ENCODE peak calls at places on chromosome 1, in six cellular contexts. U is H9, D is IMR-90, I is neuronal stem cell, C is trophoblast cell, Y is H1. N is an unnamed sample.
A peak's percentile ranks its signal among the peaks of the same experiment; 100 is the strongest.

GRCh38 chr1:27152829-27153548 is 1.9 kb downstream of the SLC9A1 start:
- DNase-seq in U (no peak), D (no peak), I (no peak), C (no peak), Y (no peak), N (peak; percentile 23)

GRCh38 chr1:64242895-64243756 is 39.7 kb downstream of the UBE2U start:
- DNase-seq in U (no peak), D (peak; percentile 58), I (no peak), C (peak; percentile 74), Y (no peak), N (peak; percentile 55)

GRCh38 chr1:114002492-114003290 is 23.4 kb downstream of the OLFML3 start:
- DNase-seq in U (peak; percentile 46), D (no peak), I (no peak), C (peak; percentile 57), Y (no peak), N (peak; percentile 80)

GRCh38 chr1:1591452-1591851 is 8.5 kb downstream of the FNDC10 start:
- DNase-seq in U (no peak), D (peak; percentile 34), I (no peak), C (no peak), Y (no peak), N (peak; percentile 24)

GRCh38 chr1:85566890-85567289 is 13.7 kb upstream of the CCN1 start:
- DNase-seq in U (no peak), D (peak; percentile 39), I (no peak), C (no peak), Y (no peak), N (no peak)

GRCh38 chr1:149936992-149937705 is 470 bp upstream of the MTMR11 start:
- DNase-seq in U (peak; percentile 72), D (peak; percentile 58), I (no peak), C (peak; percentile 93), Y (no peak), N (peak; percentile 53)

GRCh38 chr1:111804736-111805135 is 49.0 kb downstream of the DDX20 start:
- DNase-seq in U (peak; percentile 40), D (no peak), I (no peak), C (no peak), Y (no peak), N (no peak)

GRCh38 chr1:226209307-226210059 is 14.0 kb upstream of the MIXL1 start:
- DNase-seq in U (no peak), D (no peak), I (no peak), C (no peak), Y (no peak), N (no peak)

GRCh38 chr1:67579623-67580394 is 105.2 kb upstream of the GADD45A start:
- DNase-seq in U (no peak), D (no peak), I (no peak), C (no peak), Y (no peak), N (no peak)

GRCh38 chr1:5731110-5731423 is 261.2 kb downstream of the NPHP4 start:
- DNase-seq in U (no peak), D (no peak), I (no peak), C (no peak), Y (no peak), N (no peak)

GRCh38 chr1:14696766-14697165 is 98.3 kb downstream of the KAZN start:
- DNase-seq in U (no peak), D (no peak), I (no peak), C (no peak), Y (no peak), N (no peak)

GRCh38 chr1:181112071-181112929 is 23.8 kb downstream of the IER5 start:
- DNase-seq in U (no peak), D (peak; percentile 100), I (no peak), C (peak; percentile 99), Y (no peak), N (peak; percentile 98)

GRCh38 chr1:115056395-115056798 is 26.8 kb downstream of the TSHB start:
- DNase-seq in U (peak; percentile 43), D (peak; percentile 59), I (peak; percentile 81), C (no peak), Y (no peak), N (peak; percentile 67)

GRCh38 chr1:65195495-65196417 is 47.8 kb downstream of the AK4 start:
- DNase-seq in U (no peak), D (peak; percentile 89), I (no peak), C (peak; percentile 49), Y (no peak), N (peak; percentile 31)

GRCh38 chr1:51313268-51313852 is 17.0 kb downstream of the TTC39A start:
- DNase-seq in U (peak; percentile 67), D (no peak), I (no peak), C (no peak), Y (no peak), N (no peak)

GRCh38 chr1:185049670-185050069 is 4.3 kb downstream of the RNF2 start:
- DNase-seq in U (no peak), D (no peak), I (no peak), C (no peak), Y (no peak), N (no peak)

GRCh38 chr1:155126494-155127104 is 1.1 kb upstream of the EFNA1 start:
- DNase-seq in U (peak; percentile 49), D (peak; percentile 27), I (no peak), C (peak; percentile 70), Y (no peak), N (peak; percentile 74)

GRCh38 chr1:38872401-38873026 is 634 bp downstream of the MYCBP start:
- DNase-seq in U (no peak), D (peak; percentile 31), I (no peak), C (no peak), Y (no peak), N (peak; percentile 47)

GRCh38 chr1:174815036-174815435 is 184.7 kb upstream of the CACYBP start:
- DNase-seq in U (no peak), D (peak; percentile 74), I (no peak), C (peak; percentile 39), Y (no peak), N (peak; percentile 27)

GRCh38 chr1:15501208-15502032 is 22.6 kb downstream of the CASP9 start:
- DNase-seq in U (peak; percentile 76), D (peak; percentile 49), I (peak; percentile 48), C (peak; percentile 81), Y (peak; percentile 27), N (peak; percentile 57)

GRCh38 chr1:94909486-94909885 is 17.4 kb downstream of the CNN3 start:
- DNase-seq in U (peak; percentile 49), D (no peak), I (no peak), C (no peak), Y (no peak), N (no peak)

GRCh38 chr1:95086949-95087533 is 14.3 kb upstream of the ALG14 start:
- DNase-seq in U (peak; percentile 47), D (peak; percentile 92), I (no peak), C (peak; percentile 56), Y (no peak), N (peak; percentile 91)

GRCh38 chr1:173347276-173347675 is 129.9 kb upstream of the PRDX6 start:
- DNase-seq in U (no peak), D (no peak), I (peak; percentile 5), C (no peak), Y (no peak), N (no peak)

GRCh38 chr1:65615859-65616258 is 176.8 kb upstream of the PDE4B start:
- DNase-seq in U (no peak), D (peak; percentile 2), I (no peak), C (no peak), Y (no peak), N (no peak)

GRCh38 chr1:232968396-232968795 is 18.0 kb downstream of the NTPCR start:
- DNase-seq in U (no peak), D (no peak), I (no peak), C (no peak), Y (no peak), N (no peak)

GRCh38 chr1:232968965-232969364 is 18.6 kb downstream of the NTPCR start:
- DNase-seq in U (no peak), D (peak; percentile 74), I (no peak), C (no peak), Y (no peak), N (no peak)

GRCh38 chr1:232965124-232965911 is 14.9 kb downstream of the NTPCR start:
- DNase-seq in U (no peak), D (no peak), I (no peak), C (no peak), Y (no peak), N (no peak)

GRCh38 chr1:232965912-232966217 is 15.5 kb downstream of the NTPCR start:
- DNase-seq in U (no peak), D (no peak), I (no peak), C (no peak), Y (no peak), N (no peak)

DNA sequence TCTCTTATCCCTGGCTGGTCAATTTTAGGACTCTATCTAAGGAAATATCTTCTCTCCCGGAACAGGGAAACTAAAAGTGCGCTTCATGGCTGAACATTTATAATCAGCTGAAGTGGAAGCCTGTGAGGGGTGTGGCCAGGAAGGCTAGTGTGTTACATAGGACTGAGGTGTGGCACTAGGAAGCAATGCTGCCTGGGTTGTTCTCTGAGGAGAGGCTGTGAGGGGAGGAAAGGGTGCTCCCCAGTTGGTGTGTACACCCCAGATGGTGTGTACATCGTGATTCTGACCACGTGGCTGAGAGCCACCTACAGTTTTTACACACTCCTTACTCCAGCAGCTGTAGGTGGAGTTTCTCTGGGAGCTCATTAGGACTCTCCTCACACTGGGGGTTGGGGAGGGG is 16.3 kb downstream of the NTPCR start:
- DNase-seq in U (no peak), D (no peak), I (no peak), C (no peak), Y (no peak), N (no peak)
- H3K4me1 ChIP-seq in U (no peaks in the 10 kb centered on the region), D (peaks cover 10% of the 10 kb centered on the region), I (peaks cover 7% of the 10 kb centered on the region), C (peaks cover 7% of the 10 kb centered on the region), Y (no peaks in the 10 kb centered on the region), N (peaks cover 5% of the 10 kb centered on the region)

DNA sequence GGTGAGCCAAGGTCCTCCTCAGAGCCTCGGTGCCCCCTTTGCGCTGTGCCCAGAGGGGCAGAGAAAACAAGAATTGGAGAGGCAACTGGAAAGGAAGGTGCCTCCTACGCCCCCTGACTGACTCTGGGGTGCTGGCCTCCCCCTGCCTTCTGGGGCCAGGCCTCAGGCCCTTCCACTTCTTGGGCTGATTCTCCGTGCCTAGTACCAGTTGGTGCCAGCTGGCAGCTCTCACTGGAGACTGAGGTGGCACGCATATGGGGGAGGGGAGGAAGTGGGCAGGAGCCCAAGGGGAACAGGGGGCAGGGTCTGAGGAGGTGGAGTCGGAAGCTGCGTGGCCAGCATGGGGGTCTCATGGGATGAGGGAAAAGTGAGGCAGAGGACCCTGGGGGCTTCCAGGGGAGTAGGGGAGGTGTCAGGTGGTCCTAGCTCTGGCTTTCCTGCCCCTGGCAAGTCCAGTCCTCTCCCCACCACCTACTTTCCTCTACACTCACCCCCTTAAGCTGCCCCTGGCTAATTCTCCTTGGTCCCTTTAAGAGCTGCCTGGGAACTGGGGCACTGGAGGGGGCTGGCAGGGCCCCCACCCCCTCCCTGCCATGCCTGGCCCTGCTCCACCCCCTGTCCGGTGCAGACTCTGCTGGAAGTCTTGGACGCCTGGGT is 6.5 kb upstream of the SEMA4A start:
- DNase-seq in U (no peak), D (no peak), I (no peak), C (no peak), Y (no peak), N (peak; percentile 68)
- H4K8ac ChIP-seq in U (no peak overlapping the region), D (no peak overlapping the region), I (no peak overlapping the region), C (peak overlapping the region; percentile 68), Y (no peak overlapping the region), N (peak overlapping the region; percentile 59)

GRCh38 chr1:54826226-54826816 is 25.2 kb upstream of the TTC22 start:
- DNase-seq in U (no peak), D (no peak), I (no peak), C (no peak), Y (no peak), N (no peak)
- H2AFZ ChIP-seq in U (no peak overlapping the region), D (no peak overlapping the region), I (no peak overlapping the region), C (no peak overlapping the region), Y (no peak overlapping the region), N (no peak overlapping the region)

DNA sequence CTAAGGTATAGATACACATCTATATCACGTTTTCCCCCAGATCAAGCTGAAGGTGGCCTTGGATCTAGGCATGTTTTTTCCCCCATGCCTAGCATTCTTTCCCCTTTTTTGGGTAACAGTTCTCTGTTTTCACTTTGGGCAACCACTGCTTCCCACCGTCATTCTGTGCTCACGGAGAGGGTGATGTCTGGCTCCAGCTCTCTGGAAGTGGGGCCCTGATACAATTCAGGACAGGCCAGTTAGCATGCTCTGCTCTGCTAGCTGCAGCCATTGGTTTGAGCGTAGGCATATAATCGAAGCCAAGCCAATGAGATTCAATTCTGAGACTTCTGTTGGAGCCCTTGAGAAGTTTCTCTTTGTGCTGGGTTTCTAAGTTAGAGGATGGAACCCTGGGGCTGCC is 2.1 kb upstream of the RNF186 start:
- DNase-seq in U (no peak), D (no peak), I (no peak), C (no peak), Y (no peak), N (no peak)
- H3K4me1 ChIP-seq in U (peaks cover 14% of the 10 kb centered on the region), D (no peaks in the 10 kb centered on the region), I (no peaks in the 10 kb centered on the region), C (peaks cover 2% of the 10 kb centered on the region), Y (peaks cover 13% of the 10 kb centered on the region), N (peaks cover 12% of the 10 kb centered on the region)